ENCODE peak calls at places on chromosomes 5 and 9, in nine cellular contexts. B is stimulated activated CD8-positive, alpha-beta memory T cell treated with anti-CD3 and anti-CD28 coated beads, Interleukin-4, amount 100 ng/mL, for 4 hours; R is foreskin fibroblast; J is NCI-H1092; T is psoas muscle; N is type B pancreatic cell; G is Right ventricle myocardium inferior; S is heart left ventricle; O is GM04503. X is an unnamed sample.

GRCh38 chr9:105835721-105836120 is 141.4 kb downstream of the TMEM38B start:
- DNase-seq in G (peak), J (peak), N (no peak), S (no peak), T (no peak), R (no peak), O (no peak), B (no peak), X (peak)

GRCh38 chr5:157312492-157312891 is 46.6 kb downstream of the CYFIP2 start:
- DNase-seq in J (no peak), B (peak), R (peak), G (no peak), N (no peak), T (no peak), O (no peak), S (no peak), X (peak)

GRCh38 chr9:16136961-16137360 is 584.1 kb downstream of the CCDC171 start:
- DNase-seq in N (no peak), R (peak), J (no peak), S (peak), B (no peak), O (peak), G (no peak), T (peak), X (no peak)

GRCh38 chr5:68529581-68529980 is 314.0 kb downstream of the PIK3R1 start:
- DNase-seq in G (no peak), S (no peak), T (no peak), J (no peak), R (peak), O (peak), N (no peak), B (no peak), X (no peak)

GRCh38 chr9:70130266-70130665 is 86.6 kb downstream of the MAMDC2 start:
- DNase-seq in N (no peak), R (no peak), B (no peak), O (no peak), T (no peak), G (no peak), S (no peak), J (no peak), X (no peak)

GRCh38 chr5:55154893-55155292 is 5.1 kb upstream of the GPX8 start:
- DNase-seq in J (no peak), S (no peak), B (no peak), O (no peak), G (no peak), N (no peak), R (peak), T (no peak), X (no peak)

GRCh38 chr9:99858087-99858486 is 36.4 kb downstream of the NR4A3 start:
- DNase-seq in S (no peak), O (no peak), T (no peak), G (no peak), R (no peak), B (no peak), N (no peak), J (no peak), X (no peak)

GRCh38 chr5:108303086-108303485 is 78.8 kb downstream of the FBXL17 start:
- DNase-seq in B (no peak), N (no peak), S (no peak), T (no peak), R (no peak), J (no peak), O (no peak), G (no peak), X (no peak)

GRCh38 chr5:173627860-173628392 is 11.5 kb upstream of the BOD1 start:
- DNase-seq in R (no peak), T (no peak), N (no peak), O (no peak), G (no peak), J (no peak), S (no peak), B (no peak), X (peak)

GRCh38 chr5:159805021-159805420 is 111.3 kb upstream of the ADRA1B start:
- DNase-seq in J (no peak), G (no peak), B (no peak), R (peak), O (no peak), S (no peak), T (peak), N (no peak), X (no peak)

GRCh38 chr5:179120421-179120861 is 60.3 kb downstream of the ZNF354C start:
- DNase-seq in R (no peak), G (no peak), T (no peak), S (no peak), O (no peak), J (no peak), N (no peak), B (no peak), X (no peak)

GRCh38 chr5:135245521-135246499 is 153.2 kb downstream of the MACROH2A1 start:
- DNase-seq in O (no peak), S (no peak), G (no peak), J (no peak), N (peak), T (no peak), B (no peak), R (peak), X (peak)

GRCh38 chr5:173925449-173926071 is 37.4 kb downstream of the CPEB4 start:
- DNase-seq in O (no peak), T (no peak), J (no peak), R (peak), B (no peak), N (no peak), S (peak), G (peak), X (peak)

GRCh38 chr9:36772449-36773370 is 200.0 kb downstream of the MELK start:
- DNase-seq in S (no peak), R (peak), J (no peak), T (no peak), O (no peak), N (no peak), B (no peak), G (no peak), X (no peak)

GRCh38 chr9:69149321-69149807 is 24.7 kb upstream of the TJP2 start:
- DNase-seq in J (peak), O (no peak), B (no peak), R (peak), T (no peak), S (no peak), G (no peak), N (peak), X (no peak)

GRCh38 chr9:31908891-31909480 is 475.5 kb upstream of the ACO1 start:
- DNase-seq in B (no peak), J (no peak), T (no peak), S (no peak), R (no peak), G (no peak), N (no peak), O (no peak), X (no peak)

GRCh38 chr9:254516-254915 is 39.9 kb downstream of the DOCK8 start:
- DNase-seq in S (no peak), J (no peak), N (no peak), G (no peak), O (no peak), T (no peak), B (no peak), R (no peak), X (no peak)

GRCh38 chr5:104733063-104733719 is 1170.6 kb upstream of the NUDT12 start:
- DNase-seq in N (no peak), B (no peak), O (no peak), S (no peak), G (no peak), R (no peak), J (no peak), T (no peak), X (no peak)

GRCh38 chr9:125843646-125844045 is 96.5 kb downstream of the PBX3 start:
- DNase-seq in O (no peak), N (no peak), R (peak), B (no peak), G (no peak), J (peak), S (no peak), T (no peak), X (peak)

GRCh38 chr9:77752566-77752965 is 104.4 kb upstream of the GNA14 start:
- DNase-seq in O (peak), J (no peak), G (no peak), T (no peak), N (no peak), R (peak), B (no peak), S (no peak), X (no peak)

GRCh38 chr9:111959468-111959941 is 62.9 kb downstream of the UGCG start:
- DNase-seq in S (peak), J (no peak), N (no peak), R (peak), B (no peak), T (peak), G (no peak), O (peak), X (no peak)

GRCh38 chr9:134809296-134809695 is 71.3 kb upstream of the FCN2 start:
- DNase-seq in G (no peak), N (no peak), J (no peak), T (peak), B (no peak), O (no peak), S (no peak), R (no peak), X (no peak)

GRCh38 chr9:3863114-3863528 is 337.3 kb upstream of the RFX3 start:
- DNase-seq in O (peak), S (no peak), R (peak), T (no peak), B (no peak), N (no peak), J (no peak), G (no peak), X (no peak)

GRCh38 chr5:173895766-173896165 is 7.6 kb downstream of the CPEB4 start:
- DNase-seq in R (no peak), O (no peak), T (no peak), B (no peak), J (no peak), G (no peak), N (no peak), S (no peak), X (no peak)

GRCh38 chr5:25393321-25393720 is 748.5 kb upstream of the CDH10 start:
- DNase-seq in S (no peak), R (no peak), O (no peak), N (no peak), J (peak), T (no peak), G (no peak), B (no peak), X (no peak)

GRCh38 chr9:110007477-110008270 is 200.3 kb downstream of the C9orf152 start:
- DNase-seq in T (no peak), S (no peak), B (no peak), O (no peak), J (no peak), R (no peak), N (no peak), G (no peak), X (no peak)

GRCh38 chr5:161966544-161966943 is 101.0 kb upstream of the GABRG2 start:
- DNase-seq in O (no peak), R (no peak), T (no peak), G (no peak), N (no peak), B (no peak), J (no peak), S (no peak), X (peak)

GRCh38 chr9:76893395-76893932 is 12.4 kb downstream of the PRUNE2 start:
- DNase-seq in J (no peak), R (no peak), B (no peak), N (no peak), S (no peak), T (peak), G (no peak), O (no peak), X (no peak)

GRCh38 chr5:88824892-88825781 is 57.8 kb downstream of the MEF2C start:
- DNase-seq in O (peak), J (no peak), S (no peak), N (no peak), B (no peak), G (no peak), T (no peak), R (peak), X (no peak)

GRCh38 chr9:72292184-72292787 is 72.7 kb downstream of the ZFAND5 start:
- DNase-seq in S (no peak), T (no peak), G (no peak), J (peak), R (peak), O (no peak), B (no peak), N (no peak), X (no peak)

GRCh38 chr5:31936699-31937098 is 237.4 kb downstream of the GOLPH3 start:
- DNase-seq in N (no peak), J (no peak), G (no peak), B (no peak), T (no peak), O (no peak), R (no peak), S (no peak), X (no peak)

GRCh38 chr5:75108515-75108914 is 56.2 kb upstream of the GCNT4 start:
- DNase-seq in B (no peak), T (no peak), N (no peak), G (no peak), J (no peak), O (no peak), S (no peak), R (no peak), X (no peak)

X was measured in ELF-1.